ENCODE peak calls at places on chromosomes 11 and 22, in six cellular contexts. Y is HCT116, J is GM12878, B is A549, M is K562, R is NB4. P is an unnamed sample.

GRCh38 chr11:57899378-57899777 is 124.3 kb upstream of the OR9Q1 start:
- DNase-seq in Y (no peak), J (no peak), B (no peak), M (no peak), R (no peak), P (no peak)

GRCh38 chr11:106786251-106786650 is 232.0 kb downstream of the GUCY1A2 start:
- DNase-seq in Y (no peak), J (no peak), B (no peak), M (no peak), R (no peak), P (no peak)

GRCh38 chr11:61377461-61378160 is 14.8 kb upstream of the TMEM216 start:
- DNase-seq in Y (no peak), J (no peak), B (no peak), M (no peak), R (no peak), P (no peak)

GRCh38 chr11:66391322-66391721 is 19.8 kb upstream of the SLC29A2 start:
- DNase-seq in Y (no peak), J (no peak), B (no peak), M (no peak), R (no peak), P (no peak)

GRCh38 chr11:129308241-129308865 is 67.3 kb upstream of the BARX2 start:
- DNase-seq in Y (no peak), J (no peak), B (no peak), M (no peak), R (no peak), P (no peak)

GRCh38 chr11:43922974-43923326 is 19.5 kb upstream of the C11orf96 start:
- DNase-seq in Y (no peak), J (no peak), B (no peak), M (no peak), R (no peak), P (no peak)

GRCh38 chr11:64542172-64543125 is 48.6 kb upstream of the SLC22A12 start:
- DNase-seq in Y (no peak), J (no peak), B (no peak), M (no peak), R (no peak), P (no peak)

GRCh38 chr11:36777302-36777701 is 179.3 kb upstream of the RAG2 start:
- DNase-seq in Y (no peak), J (no peak), B (no peak), M (no peak), R (no peak), P (no peak)

GRCh38 chr11:120182357-120182756 is 28.5 kb upstream of the OAF start:
- DNase-seq in Y (no peak), J (no peak), B (no peak), M (no peak), R (no peak), P (no peak)

GRCh38 chr11:70500076-70500847 is 101.9 kb downstream of the CTTN start:
- DNase-seq in Y (no peak), J (no peak), B (no peak), M (no peak), R (no peak), P (no peak)

GRCh38 chr11:17479284-17480214 is 2.9 kb upstream of the ABCC8 start:
- DNase-seq in Y (peak; percentile 49), J (no peak), B (peak; percentile 58), M (peak; percentile 67), R (no peak), P (peak; percentile 10)

GRCh38 chr11:73343076-73343833 is 32.9 kb upstream of the RELT start:
- DNase-seq in Y (no peak), J (no peak), B (no peak), M (no peak), R (no peak), P (no peak)

GRCh38 chr11:8229299-8230177 is 34.1 kb downstream of the LMO1 start:
- DNase-seq in Y (no peak), J (no peak), B (no peak), M (no peak), R (no peak), P (no peak)

GRCh38 chr11:61477734-61478148 is 30.8 kb upstream of the LRRC10B start:
- DNase-seq in Y (no peak), J (no peak), B (peak; percentile 63), M (peak; percentile 81), R (peak; percentile 56), P (peak; percentile 39)

GRCh38 chr22:44410396-44411056 is 87.5 kb downstream of the RTL6 start:
- DNase-seq in Y (no peak), J (no peak), B (no peak), M (no peak), R (no peak), P (no peak)

GRCh38 chr22:20436309-20437252 is 1.0 kb downstream of the SCARF2 start:
- DNase-seq in Y (no peak), J (no peak), B (no peak), M (peak; percentile 96), R (no peak), P (peak; percentile 20)

GRCh38 chr11:6013042-6013441 is 6.3 kb upstream of the OR56A4 start:
- DNase-seq in Y (no peak), J (no peak), B (no peak), M (no peak), R (no peak), P (no peak)

GRCh38 chr11:38593649-38594048 is 1995.6 kb upstream of the RAG2 start:
- DNase-seq in Y (no peak), J (no peak), B (no peak), M (no peak), R (no peak), P (no peak)

GRCh38 chr22:33013531-33014162 is 44.5 kb downstream of the SYN3 start:
- DNase-seq in Y (no peak), J (no peak), B (no peak), M (no peak), R (no peak), P (no peak)

GRCh38 chr11:64729851-64730382 is 6.9 kb upstream of the NRXN2 start:
- DNase-seq in Y (no peak), J (no peak), B (no peak), M (peak; percentile 82), R (peak; percentile 53), P (no peak)

GRCh38 chr11:92226331-92227232 is 2.0 kb downstream of the FAT3 start:
- DNase-seq in Y (no peak), J (no peak), B (no peak), M (no peak), R (no peak), P (no peak)

GRCh38 chr22:43257549-43257948 is 70.6 kb upstream of the TTLL12 start:
- DNase-seq in Y (no peak), J (no peak), B (no peak), M (no peak), R (no peak), P (peak; percentile 75)

GRCh38 chr11:76745561-76746207 is 37.5 kb upstream of the TSKU start:
- DNase-seq in Y (no peak), J (no peak), B (no peak), M (peak; percentile 91), R (no peak), P (no peak)

DNA sequence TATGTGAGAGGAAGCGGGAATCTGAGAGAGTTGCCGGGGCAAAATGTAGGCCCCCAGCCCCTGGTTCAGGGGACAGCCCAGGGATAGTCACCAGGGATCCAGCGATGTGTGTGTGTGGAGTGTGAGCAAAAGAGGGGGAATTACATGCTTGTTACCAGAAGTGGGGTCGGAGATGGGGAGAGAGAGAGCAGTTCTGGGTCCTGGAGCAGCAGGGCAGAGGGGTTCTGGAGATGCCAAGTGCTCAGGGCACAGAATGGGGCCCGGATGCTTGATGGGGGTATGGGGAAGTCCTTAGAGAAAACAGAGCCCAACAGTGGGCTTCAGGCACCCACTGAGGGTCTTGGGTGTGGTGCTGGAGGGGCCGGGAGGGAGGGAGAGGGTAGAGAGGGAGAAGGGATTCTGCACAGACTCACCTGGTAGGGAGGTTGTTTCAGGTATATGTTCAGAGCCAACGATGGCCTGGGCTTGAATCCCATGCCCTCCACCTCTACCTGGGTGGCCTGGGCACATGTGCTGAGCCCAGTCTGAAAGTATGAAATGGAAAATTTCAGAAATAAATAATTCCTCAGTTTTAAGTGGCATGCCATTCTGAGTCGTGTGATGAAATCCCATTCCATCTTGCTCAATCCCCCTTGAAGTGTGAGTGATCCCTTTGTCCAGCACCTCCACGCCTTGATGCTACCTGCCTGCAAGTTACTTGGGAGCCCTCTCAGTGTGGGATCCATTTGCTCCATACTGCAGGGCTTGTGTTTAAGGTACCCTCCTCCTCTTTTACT is 12.4 kb downstream of the SMIM38 start:
- DNase-seq in Y (no peak), J (no peak), B (no peak), M (no peak), R (no peak), P (no peak)
- TF ChIP-seq CTCF in Y (no peak), J (no peak), B (no peak), M (no peak), R (no peak), P (no peak)

GRCh38 chr11:14677146-14677545 is 33.5 kb downstream of the PDE3B start:
- DNase-seq in Y (no peak), J (no peak), B (no peak), M (no peak), R (no peak), P (no peak)

GRCh38 chr11:14672635-14673034 is 29.0 kb downstream of the PDE3B start:
- DNase-seq in Y (no peak), J (no peak), B (no peak), M (no peak), R (no peak), P (no peak)

GRCh38 chr11:14678350-14678749 is 34.7 kb downstream of the PDE3B start:
- DNase-seq in Y (no peak), J (no peak), B (no peak), M (no peak), R (no peak), P (no peak)

GRCh38 chr11:14673824-14674432 is 30.3 kb downstream of the PDE3B start:
- DNase-seq in Y (no peak), J (no peak), B (no peak), M (no peak), R (peak; percentile 5), P (no peak)

DNA sequence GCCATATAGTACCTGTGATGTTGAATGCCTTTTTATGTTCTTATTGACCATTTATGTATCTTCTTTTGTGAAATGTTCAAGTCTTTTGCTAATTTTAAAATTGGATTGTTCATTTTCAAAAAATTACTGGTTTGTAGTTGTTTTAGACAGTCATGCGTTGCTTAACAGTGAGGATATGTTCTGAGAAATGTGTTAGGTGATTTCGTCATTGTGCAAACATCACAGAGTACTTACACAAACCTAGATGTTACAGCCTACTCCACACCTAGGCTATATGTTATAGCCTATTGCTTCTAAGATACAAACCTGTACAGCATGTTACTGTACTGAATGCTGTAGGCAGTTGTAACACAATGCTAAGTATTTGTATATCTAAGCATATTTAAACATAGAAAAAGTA is 32.5 kb downstream of the PDE3B start:
- DNase-seq in Y (no peak), J (no peak), B (no peak), M (no peak), R (peak; percentile 17), P (no peak)
- TF ChIP-seq MAX in Y (no peak), J (no peak), B (no peak), M (no peak), R (no peak), P (no peak)

GRCh38 chr22:42090596-42091445 is at the start of gene NDUFA6:
- DNase-seq in Y (peak; percentile 98), J (peak; percentile 99), B (peak; percentile 91), M (peak; percentile 93), R (peak; percentile 99), P (peak; percentile 100)
- TF ChIP-seq POLR2A in Y (peak; percentile 74), J (peak; percentile 98), B (peak; percentile 88), M (peak; percentile 95), R (peak; percentile 76), P (peak; percentile 88)

DNA sequence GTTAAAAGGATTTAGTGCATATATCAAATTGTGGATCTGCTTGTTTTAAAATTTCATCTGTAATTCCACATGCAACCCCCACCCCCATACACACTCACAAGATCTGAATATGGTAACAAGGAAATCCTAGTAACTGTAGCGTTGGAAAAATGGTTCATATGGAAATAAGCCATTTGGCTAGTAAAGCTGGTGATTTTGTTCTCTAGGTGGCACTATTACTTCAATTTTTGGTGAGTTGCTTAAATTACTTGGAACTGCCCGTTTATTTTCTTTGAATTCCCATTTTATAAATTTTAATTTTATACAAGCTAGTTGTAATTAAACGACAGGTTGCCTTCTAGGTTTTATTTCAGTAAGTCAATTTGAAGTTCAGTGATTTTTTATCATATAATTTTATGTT is 5.3 kb downstream of the BDNF start:
- DNase-seq in Y (no peak), J (no peak), B (no peak), M (no peak), R (peak; percentile 25), P (peak; percentile 55)
- TF ChIP-seq CTCF in Y (peak; percentile 32), J (peak; percentile 34), B (peak; percentile 68), M (peak; percentile 43), R (peak; percentile 15), P (peak; percentile 29)

P was measured in endothelial cell of umbilical vein.